ENCODE peak calls at places on chromosome 4, in five cellular contexts. M is activated T-cell treated with anti-CD3 and anti-CD28 coated beads for 48 hours, B is neural progenitor cell, J is iris pigment epithelial cell, P is endothelial cell. Y is an unnamed sample.

GRCh38 chr4:31651541-31651940 is 931.4 kb downstream of the PCDH7 start:
- DNase-seq in M (no peak), B (no peak), J (no peak), P (no peak), Y (no peak)

GRCh38 chr4:3270141-3270611 is 21.2 kb downstream of the MSANTD1 start:
- DNase-seq in M (no peak), B (peak), J (no peak), P (no peak), Y (peak)

GRCh38 chr4:182189107-182189878 is 53.9 kb upstream of the TENM3 start:
- DNase-seq in M (no peak), B (no peak), J (peak), P (no peak), Y (peak)

GRCh38 chr4:120785202-120785601 is 137.3 kb downstream of the PRDM5 start:
- DNase-seq in M (no peak), B (no peak), J (no peak), P (no peak), Y (no peak)

GRCh38 chr4:155582971-155583437 is 83.6 kb upstream of the GUCY1A1 start:
- DNase-seq in M (no peak), B (no peak), J (peak), P (no peak), Y (peak)

GRCh38 chr4:176259330-176260090 is 9.5 kb downstream of the ASB5 start:
- DNase-seq in M (no peak), B (no peak), J (peak), P (no peak), Y (no peak)

GRCh38 chr4:1985780-1986577 is 22.8 kb downstream of the NELFA start:
- DNase-seq in M (no peak), B (no peak), J (no peak), P (no peak), Y (no peak)

GRCh38 chr4:110484767-110485166 is 8.8 kb downstream of the ENPEP start:
- DNase-seq in M (no peak), B (no peak), J (peak), P (no peak), Y (peak)

GRCh38 chr4:147823135-147823534 is 91.2 kb downstream of the ARHGAP10 start:
- DNase-seq in M (no peak), B (no peak), J (peak), P (no peak), Y (no peak)

GRCh38 chr4:155687380-155687982 is 20.8 kb downstream of the GUCY1A1 start:
- DNase-seq in M (no peak), B (no peak), J (no peak), P (no peak), Y (no peak)

GRCh38 chr4:111398906-111399330 is 746.3 kb upstream of the FAM241A start:
- DNase-seq in M (no peak), B (no peak), J (peak), P (no peak), Y (peak)

GRCh38 chr4:60682901-60683300 is 517.2 kb upstream of the ADGRL3 start:
- DNase-seq in M (no peak), B (no peak), J (peak), P (no peak), Y (no peak)

GRCh38 chr4:145231906-145232700 is 51.7 kb upstream of the OTUD4 start:
- DNase-seq in M (no peak), B (no peak), J (peak), P (no peak), Y (peak)

GRCh38 chr4:186708554-186708953 is 15.1 kb downstream of the FAT1 start:
- DNase-seq in M (no peak), B (no peak), J (no peak), P (no peak), Y (no peak)

GRCh38 chr4:118381902-118382301 is 29.1 kb upstream of the PRSS12 start:
- DNase-seq in M (no peak), B (no peak), J (peak), P (no peak), Y (no peak)

GRCh38 chr4:118798658-118799057 is 37.3 kb downstream of the SEC24D start:
- DNase-seq in M (no peak), B (no peak), J (no peak), P (no peak), Y (no peak)

GRCh38 chr4:14749910-14750309 is 252.4 kb upstream of the CPEB2 start:
- DNase-seq in M (no peak), B (peak), J (peak), P (no peak), Y (peak)

GRCh38 chr4:90419124-90419711 is 292.0 kb downstream of the CCSER1 start:
- DNase-seq in M (no peak), B (peak), J (peak), P (no peak), Y (peak)

GRCh38 chr4:52870225-52870624 is 8.1 kb downstream of the RASL11B start:
- DNase-seq in M (no peak), B (no peak), J (no peak), P (no peak), Y (no peak)

GRCh38 chr4:67565284-67565683 is 6.8 kb downstream of the STAP1 start:
- DNase-seq in M (no peak), B (no peak), J (peak), P (no peak), Y (no peak)

GRCh38 chr4:12846368-12846767 is 637.8 kb downstream of the RAB28 start:
- DNase-seq in M (no peak), B (peak), J (no peak), P (no peak), Y (peak)

GRCh38 chr4:186191266-186192067 is at the start of gene CYP4V2:
- DNase-seq in M (peak), B (peak), J (peak), P (peak), Y (peak)

GRCh38 chr4:81359207-81359606 is 112.5 kb downstream of the RASGEF1B start:
- DNase-seq in M (no peak), B (no peak), J (no peak), P (no peak), Y (no peak)

GRCh38 chr4:74758521-74758920 is 35.8 kb downstream of the BTC start:
- DNase-seq in M (no peak), B (no peak), J (no peak), P (no peak), Y (peak)

GRCh38 chr4:99221980-99222379 is 2.9 kb upstream of the ADH6 start:
- DNase-seq in M (no peak), B (no peak), J (peak), P (no peak), Y (no peak)

GRCh38 chr4:786861-787300 is 39.0 kb downstream of the CPLX1 start:
- DNase-seq in M (no peak), B (no peak), J (no peak), P (no peak), Y (peak)

GRCh38 chr4:110354460-110354859 is 121.5 kb upstream of the ENPEP start:
- DNase-seq in M (no peak), B (no peak), J (no peak), P (no peak), Y (no peak)

Y was measured in left kidney.